ENCODE peak calls at places on chromosomes 13 and 19, in five cellular contexts. B is neuronal stem cell, Y is IMR-90, V is mesendoderm, E is H9. H is an unnamed sample.

GRCh38 chr19:48873476-48874308 is 1.5 kb downstream of the PPP1R15A start:
- DNase-seq in B (no peak), V (peak), Y (no peak), E (no peak), H (peak)

GRCh38 chr13:46386996-46387851 is at the start of gene RUBCNL:
- DNase-seq in B (peak), V (peak), E (peak), Y (no peak), H (peak)

GRCh38 chr19:47369923-47370625 is 21.0 kb downstream of the DHX34 start:
- DNase-seq in B (no peak), Y (peak), E (no peak), V (no peak), H (peak)

GRCh38 chr13:51557875-51558604 is 26.2 kb upstream of the WDFY2 start:
- DNase-seq in E (no peak), V (no peak), Y (peak), B (no peak), H (peak)

GRCh38 chr13:60351326-60351725 is 45.7 kb upstream of the TDRD3 start:
- DNase-seq in B (no peak), Y (peak), V (no peak), E (no peak), H (peak)

GRCh38 chr13:99207511-99207910 is 6.9 kb downstream of the UBAC2 start:
- DNase-seq in B (no peak), E (no peak), Y (no peak), V (no peak), H (no peak)

GRCh38 chr13:41494202-41494601 is 36.9 kb downstream of the RGCC start:
- DNase-seq in Y (no peak), E (no peak), B (no peak), V (no peak), H (no peak)

GRCh38 chr19:31439270-31439573 is 90.0 kb upstream of the TSHZ3 start:
- DNase-seq in B (no peak), V (no peak), E (no peak), Y (no peak), H (no peak)

GRCh38 chr19:8017808-8018207 is 12.4 kb upstream of the ELAVL1 start:
- DNase-seq in Y (no peak), B (no peak), V (no peak), E (no peak), H (no peak)

GRCh38 chr13:102128216-102128800 is 273.5 kb downstream of the FGF14 start:
- DNase-seq in Y (peak), B (no peak), E (no peak), V (peak), H (peak)

GRCh38 chr13:113508531-113509254 is 18.2 kb upstream of the DCUN1D2 start:
- DNase-seq in B (no peak), V (no peak), Y (no peak), E (no peak), H (no peak)

GRCh38 chr19:2567580-2567979 is 91.7 kb downstream of the GADD45B start:
- DNase-seq in E (no peak), B (no peak), V (no peak), Y (no peak), H (no peak)

GRCh38 chr13:104534847-104535246 is 1468.6 kb upstream of the SLC10A2 start:
- DNase-seq in E (peak), B (no peak), Y (no peak), V (peak), H (no peak)

GRCh38 chr19:32676186-32676894 is 692 bp downstream of the RGS9BP start:
- DNase-seq in Y (no peak), E (peak), B (peak), V (peak), H (no peak)

GRCh38 chr13:26442541-26442940 is 114.9 kb upstream of the WASF3 start:
- DNase-seq in V (peak), E (no peak), B (no peak), Y (peak), H (peak)

GRCh38 chr13:34257980-34258379 is 440.0 kb downstream of the RFC3 start:
- DNase-seq in E (no peak), Y (no peak), V (no peak), B (no peak), H (no peak)

GRCh38 chr13:99985886-99986527 is 4.4 kb downstream of the ZIC2 start:
- DNase-seq in E (no peak), B (no peak), Y (no peak), V (no peak), H (no peak)

GRCh38 chr19:45953676-45954075 is 20.0 kb downstream of the NOVA2 start:
- DNase-seq in V (no peak), B (no peak), E (no peak), Y (no peak), H (no peak)

GRCh38 chr13:48977973-48978372 is 2.3 kb downstream of the FNDC3A start:
- DNase-seq in B (no peak), E (no peak), V (no peak), Y (peak), H (no peak)

GRCh38 chr19:58261600-58261967 is 17.2 kb upstream of the ZNF8 start:
- DNase-seq in Y (no peak), V (peak), E (no peak), B (no peak), H (no peak)

GRCh38 chr19:24032651-24033050 is 54.3 kb upstream of the ZNF254 start:
- DNase-seq in E (no peak), B (no peak), V (no peak), Y (no peak), H (no peak)

GRCh38 chr13:27791146-27791900 is 960 bp upstream of the GSX1 start:
- DNase-seq in E (no peak), V (no peak), B (no peak), Y (no peak), H (no peak)
- H3K18ac ChIP-seq in E (no peak), V (no peak), B (no peak), Y (no peak), H (no peak)

GRCh38 chr13:21333186-21333585 is 125.9 kb downstream of the ZDHHC20 start:
- DNase-seq in V (no peak), Y (no peak), B (no peak), E (no peak), H (no peak)

GRCh38 chr13:21328836-21329477 is 130.1 kb downstream of the ZDHHC20 start:
- DNase-seq in V (no peak), B (no peak), E (no peak), Y (no peak), H (no peak)

GRCh38 chr13:21326155-21327030 is 132.7 kb downstream of the ZDHHC20 start:
- DNase-seq in B (peak), Y (peak), V (peak), E (peak), H (peak)

GRCh38 chr13:21328201-21328600 is 130.9 kb downstream of the ZDHHC20 start:
- DNase-seq in V (peak), B (no peak), Y (no peak), E (peak), H (no peak)

DNA sequence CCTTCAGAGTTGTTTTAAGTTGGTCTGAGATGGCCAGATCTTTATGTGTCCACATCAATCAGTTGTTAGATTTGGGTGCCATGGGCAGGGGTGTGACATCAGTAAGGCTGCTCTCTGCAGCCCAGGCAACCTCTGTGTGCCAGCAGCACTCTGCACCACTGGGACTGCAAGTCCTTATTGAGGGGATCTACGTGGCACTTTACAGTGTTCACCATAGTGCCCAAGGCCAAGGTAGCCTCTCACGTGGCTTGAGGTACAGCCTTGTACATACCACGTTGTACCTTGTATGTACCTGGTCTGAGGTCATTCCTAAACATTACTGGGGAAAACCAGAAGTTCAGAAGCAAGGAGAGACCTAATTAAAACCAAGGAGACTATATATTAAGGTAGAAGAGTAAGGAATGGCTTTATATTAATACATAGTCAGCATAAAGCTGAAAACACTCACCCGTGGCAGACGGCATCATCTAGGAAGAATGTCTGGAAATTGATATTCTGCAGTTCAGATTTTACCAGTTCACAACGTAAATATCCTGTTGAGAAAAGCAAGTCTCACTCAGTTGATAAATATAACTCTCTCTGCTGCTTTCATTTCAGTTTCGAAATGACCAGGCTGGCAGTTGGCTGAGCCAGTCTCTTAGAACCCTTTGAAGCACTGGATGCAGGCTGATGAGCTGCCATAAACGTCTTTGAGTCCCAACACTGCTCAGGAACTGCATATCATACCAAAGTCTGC is 128.8 kb downstream of the ZDHHC20 start:
- DNase-seq in B (no peak), Y (peak), E (no peak), V (no peak), H (peak)
- H3K18ac ChIP-seq in B (no peak), Y (peak), E (no peak), V (no peak), H (no peak)

GRCh38 chr19:13429563-13429962 is 76.7 kb downstream of the CACNA1A start:
- DNase-seq in E (no peak), V (no peak), B (no peak), Y (peak), H (no peak)

GRCh38 chr19:13430790-13431582 is 75.3 kb downstream of the CACNA1A start:
- DNase-seq in Y (peak), B (peak), V (peak), E (peak), H (peak)

GRCh38 chr19:13425151-13425550 is 81.1 kb downstream of the CACNA1A start:
- DNase-seq in Y (no peak), E (no peak), B (no peak), V (no peak), H (no peak)

GRCh38 chr19:13428352-13428751 is 77.9 kb downstream of the CACNA1A start:
- DNase-seq in B (no peak), V (peak), E (peak), Y (peak), H (no peak)

DNA sequence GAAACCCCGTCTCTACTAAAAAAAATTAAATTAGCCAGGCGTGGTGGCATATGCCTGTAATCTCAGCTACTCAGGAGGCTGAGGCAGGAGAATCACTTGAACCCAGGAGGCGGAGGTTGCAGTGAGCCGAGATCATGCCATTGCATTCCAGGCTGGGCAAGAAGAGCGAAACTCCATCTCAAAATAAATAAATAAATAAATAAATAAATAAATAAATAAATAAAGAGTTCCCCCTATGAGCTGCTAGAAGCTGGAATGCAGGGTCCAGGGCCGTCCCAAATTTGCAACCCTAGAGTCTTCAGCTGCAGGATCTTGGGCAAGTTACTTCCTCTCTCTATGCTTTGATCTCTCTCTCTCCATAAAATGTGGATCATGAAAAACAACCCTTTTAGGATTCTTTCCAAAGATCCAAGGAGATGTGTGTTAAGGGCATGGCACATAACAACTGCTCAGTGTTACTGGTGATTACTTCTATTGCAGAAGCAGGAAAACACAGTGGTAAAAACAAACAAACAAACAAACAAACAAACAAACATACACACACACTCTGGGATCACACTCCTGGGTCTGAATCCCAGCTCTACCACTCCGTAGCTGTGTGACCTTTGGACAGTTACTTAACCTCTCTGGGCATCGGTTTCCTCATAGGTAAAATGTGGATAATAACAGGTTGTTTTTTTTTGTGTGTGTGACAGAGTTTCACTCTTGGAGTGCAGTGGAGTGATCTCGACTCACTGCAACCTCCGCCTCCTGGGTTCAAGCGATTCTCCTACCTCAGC is 78.8 kb downstream of the CACNA1A start:
- DNase-seq in E (no peak), V (no peak), B (no peak), Y (no peak), H (no peak)
- H3K18ac ChIP-seq in E (no peak), V (no peak), B (no peak), Y (no peak), H (no peak)

GRCh38 chr19:55408320-55408836 is 790 bp upstream of the UBE2S start:
- DNase-seq in V (no peak), B (no peak), E (no peak), Y (no peak), H (no peak)
- H3K18ac ChIP-seq in V (peak), B (peak), E (peak), Y (peak), H (peak)

GRCh38 chr19:52665047-52665446 is 26.9 kb upstream of the ZNF83 start:
- DNase-seq in B (no peak), E (no peak), Y (no peak), V (no peak), H (no peak)

GRCh38 chr19:52662631-52663030 is 24.5 kb upstream of the ZNF83 start:
- DNase-seq in B (no peak), E (no peak), Y (no peak), V (no peak), H (no peak)

GRCh38 chr19:52664461-52664860 is 26.3 kb upstream of the ZNF83 start:
- DNase-seq in V (no peak), Y (no peak), B (peak), E (peak), H (no peak)

GRCh38 chr19:52667972-52668371 is 29.8 kb upstream of the ZNF83 start:
- DNase-seq in E (no peak), Y (no peak), V (no peak), B (no peak), H (no peak)

GRCh38 chr19:52665529-52665928 is 27.4 kb upstream of the ZNF83 start:
- DNase-seq in Y (peak), E (no peak), V (no peak), B (no peak), H (peak)
- H3K18ac ChIP-seq in Y (no peak), E (no peak), V (no peak), B (no peak), H (no peak)

GRCh38 chr19:10802479-10802878 is 33.5 kb downstream of the TMED1 start:
- DNase-seq in Y (no peak), V (no peak), B (no peak), E (no peak), H (no peak)

GRCh38 chr19:10808937-10809655 is 26.9 kb downstream of the TMED1 start:
- DNase-seq in V (no peak), Y (peak), B (no peak), E (no peak), H (no peak)

GRCh38 chr19:10805075-10805757 is 30.8 kb downstream of the TMED1 start:
- DNase-seq in Y (no peak), V (no peak), E (no peak), B (no peak), H (no peak)

GRCh38 chr19:10803252-10803651 is 32.8 kb downstream of the TMED1 start:
- DNase-seq in V (no peak), Y (no peak), B (no peak), E (no peak), H (no peak)

DNA sequence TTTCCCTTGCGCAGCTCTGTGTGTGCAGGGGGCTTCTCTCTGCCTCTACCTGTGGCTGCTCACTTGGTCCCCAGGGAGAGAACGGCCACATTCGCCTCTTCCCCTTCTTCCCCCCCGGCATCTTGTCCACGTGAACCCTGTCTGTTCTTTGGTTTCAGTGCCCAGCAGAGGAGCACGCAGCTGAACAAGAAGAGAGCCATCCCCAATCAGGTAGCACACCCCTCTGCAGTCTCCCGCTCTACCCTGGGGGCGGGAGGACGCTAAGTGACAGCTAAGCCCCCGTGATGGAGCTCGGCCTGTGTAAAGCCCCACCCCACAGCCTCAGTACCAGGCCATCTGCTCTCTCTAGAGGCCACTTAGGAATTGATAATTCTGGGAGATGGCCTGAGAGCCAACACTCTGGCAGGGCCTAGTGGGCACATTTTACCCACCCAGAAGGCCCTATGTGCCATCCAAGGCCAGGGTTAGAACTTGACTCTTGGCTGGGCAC is 30.2 kb downstream of the TMED1 start:
- DNase-seq in E (no peak), B (no peak), Y (no peak), V (no peak), H (no peak)
- H3K18ac ChIP-seq in E (no peak), B (no peak), Y (no peak), V (no peak), H (no peak)

DNA sequence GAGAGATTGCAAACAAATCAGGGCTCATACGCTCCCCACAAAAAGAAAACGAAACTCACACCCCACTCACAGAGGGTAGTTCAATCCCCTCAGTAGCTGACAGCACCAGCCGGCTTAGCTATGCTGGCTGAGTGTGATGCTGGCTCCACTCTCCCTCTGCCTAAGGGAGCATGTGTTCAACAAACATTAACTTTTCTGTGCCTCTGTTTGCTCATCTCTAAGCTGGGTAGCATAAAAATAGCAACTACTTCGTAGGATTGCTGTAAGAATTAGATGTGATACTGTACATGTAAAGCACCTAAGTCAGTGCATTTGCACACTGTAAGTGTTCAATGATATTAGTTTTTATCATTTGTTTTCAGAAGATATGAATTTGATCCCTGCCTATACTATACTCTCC is 282.5 kb downstream of the FOXO1 start:
- DNase-seq in Y (no peak), E (no peak), V (no peak), B (no peak), H (no peak)
- H3K18ac ChIP-seq in Y (no peak), E (no peak), V (no peak), B (peak), H (no peak)

DNA sequence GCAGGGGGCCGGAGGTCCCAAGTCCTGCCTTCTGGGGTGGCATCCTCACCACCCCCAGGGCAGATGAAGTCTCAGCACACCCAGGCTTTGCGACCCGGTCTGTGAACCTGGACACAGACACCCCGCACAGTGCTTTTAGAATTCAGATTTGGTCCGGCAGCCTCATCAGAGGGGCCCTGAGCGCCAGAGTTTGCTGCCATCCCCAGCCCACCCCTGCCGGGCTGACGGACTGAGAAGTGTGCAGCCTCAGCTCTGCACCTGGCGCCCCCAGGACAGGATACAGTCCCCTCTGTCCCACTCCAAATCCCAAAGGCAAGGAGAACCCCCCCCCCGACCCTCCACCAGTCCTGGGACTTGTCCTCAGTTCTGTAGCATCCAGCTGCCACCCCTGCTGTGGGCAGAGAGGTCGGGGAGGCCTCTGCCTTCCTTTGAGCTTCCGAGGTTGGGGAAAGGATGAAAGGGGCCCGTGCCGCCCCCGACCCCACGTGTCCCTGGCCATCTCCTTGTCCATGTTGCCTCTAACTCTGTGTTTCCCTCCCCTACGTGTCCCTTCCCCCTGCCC is 16.9 kb downstream of the CAPN12 start:
- DNase-seq in V (no peak), B (no peak), E (no peak), Y (no peak), H (no peak)
- H3K18ac ChIP-seq in V (no peak), B (no peak), E (no peak), Y (no peak), H (peak)